ENCODE peak calls at places on chromosomes 4 and X, in nine cellular contexts. T is NCI-H345, A is mucosa of gallbladder, B is heart left ventricle, S is H1, C is sciatic nerve, Q is ACHN, J is mesendoderm, M is GM04503. X is an unnamed sample.
A peak's percentile ranks its signal among the peaks of the same experiment; 100 is the strongest.

GRCh38 chr4:7864685-7865084 is 75.0 kb downstream of the AFAP1 start:
- DNase-seq in M (no peak), S (no peak), Q (no peak), C (no peak), A (no peak), J (no peak), T (no peak), B (no peak), X (no peak)

GRCh38 chr4:104394409-104394813 is 100.3 kb downstream of the CXXC4 start:
- DNase-seq in B (no peak), Q (no peak), J (peak; percentile 18), M (no peak), C (no peak), A (no peak), S (no peak), T (peak; percentile 34), X (no peak)

GRCh38 chrX:71315917-71316316 is 14.4 kb downstream of the ITGB1BP2 start:
- DNase-seq in Q (no peak), B (no peak), T (no peak), J (no peak), C (no peak), S (no peak), M (peak; percentile 45), A (no peak), X (no peak)

GRCh38 chr4:128517739-128518510 is 230.3 kb upstream of the PGRMC2 start:
- DNase-seq in A (peak; percentile 59), J (peak; percentile 88), Q (peak; percentile 89), C (no peak), S (no peak), B (peak; percentile 52), T (no peak), M (peak; percentile 85), X (peak; percentile 72)

GRCh38 chr4:180951312-180951711 is 1291.9 kb upstream of the TENM3 start:
- DNase-seq in C (no peak), S (no peak), T (no peak), J (no peak), A (no peak), M (no peak), Q (no peak), B (no peak), X (no peak)

GRCh38 chrX:56764153-56764974 is 35.3 kb downstream of the NBDY start:
- DNase-seq in J (peak; percentile 78), A (peak; percentile 85), M (peak; percentile 57), B (peak; percentile 42), Q (peak; percentile 33), T (no peak), C (peak; percentile 85), S (no peak), X (peak; percentile 86)

GRCh38 chr4:3371038-3371437 is 70.7 kb upstream of the HGFAC start:
- DNase-seq in Q (no peak), J (peak; percentile 57), M (no peak), A (no peak), C (no peak), B (no peak), S (no peak), T (no peak), X (no peak)

GRCh38 chr4:166981847-166982246 is 252.4 kb downstream of the SPOCK3 start:
- DNase-seq in B (no peak), C (no peak), A (no peak), J (no peak), S (no peak), Q (no peak), M (no peak), T (no peak), X (no peak)

GRCh38 chr4:32789026-32789608 is 2068.9 kb downstream of the PCDH7 start:
- DNase-seq in J (peak; percentile 72), A (no peak), S (no peak), B (no peak), T (no peak), Q (no peak), C (no peak), M (no peak), X (no peak)

GRCh38 chrX:45849261-45849660 is 648.6 kb upstream of the DIPK2B start:
- DNase-seq in T (peak; percentile 35), Q (peak; percentile 74), S (no peak), C (no peak), M (peak; percentile 55), J (peak; percentile 45), B (no peak), A (no peak), X (no peak)

GRCh38 chr4:26273308-26273980 is 47.4 kb upstream of the RBPJ start:
- DNase-seq in S (no peak), M (no peak), B (peak; percentile 43), Q (no peak), T (no peak), A (no peak), J (peak; percentile 43), C (no peak), X (peak; percentile 44)

GRCh38 chrX:98480606-98481005 is 1596.9 kb downstream of the RPA4 start:
- DNase-seq in C (no peak), A (no peak), Q (no peak), J (no peak), S (no peak), T (no peak), M (no peak), B (no peak), X (no peak)

GRCh38 chrX:1679238-1679637 is 64.4 kb downstream of the ASMT start:
- DNase-seq in B (no peak), J (no peak), M (no peak), A (no peak), S (no peak), T (no peak), Q (no peak), C (no peak), X (no peak)

GRCh38 chr4:81562093-81562492 is 90.4 kb upstream of the RASGEF1B start:
- DNase-seq in S (no peak), Q (no peak), T (no peak), M (no peak), A (no peak), B (no peak), C (no peak), J (no peak), X (no peak)

GRCh38 chrX:38175140-38175539 is 45.5 kb downstream of the SRPX start:
- DNase-seq in T (peak; percentile 89), B (no peak), J (peak; percentile 67), S (peak; percentile 7), A (peak; percentile 15), C (no peak), Q (peak; percentile 31), M (no peak), X (peak; percentile 37)

GRCh38 chr4:38759790-38760122 is 23.0 kb downstream of the TLR10 start:
- DNase-seq in S (no peak), A (no peak), Q (no peak), M (no peak), B (no peak), T (no peak), C (no peak), J (no peak), X (no peak)

GRCh38 chrX:153726286-153727107 is 1.8 kb downstream of the ABCD1 start:
- DNase-seq in T (peak; percentile 15), A (peak; percentile 41), C (no peak), B (peak; percentile 68), Q (peak; percentile 17), M (no peak), S (peak; percentile 38), J (peak; percentile 96), X (peak; percentile 90)

GRCh38 chrX:25534096-25534495 is 518.3 kb upstream of the ARX start:
- DNase-seq in B (no peak), Q (no peak), T (no peak), J (no peak), M (no peak), C (no peak), A (no peak), S (no peak), X (no peak)

GRCh38 chrX:13142891-13143290 is 98.5 kb upstream of the FAM9C start:
- DNase-seq in S (no peak), T (no peak), J (no peak), B (no peak), Q (no peak), M (no peak), C (no peak), A (no peak), X (no peak)

GRCh38 chr4:8534129-8534528 is 46.1 kb upstream of the GPR78 start:
- DNase-seq in M (no peak), C (no peak), T (no peak), Q (peak; percentile 11), J (peak; percentile 96), S (peak; percentile 77), B (no peak), A (peak; percentile 76), X (no peak)

GRCh38 chr4:2923141-2923551 is 40.1 kb downstream of the NOP14 start:
- DNase-seq in A (no peak), J (peak; percentile 44), S (no peak), C (no peak), M (no peak), B (no peak), T (no peak), Q (no peak), X (peak; percentile 21)